ENCODE peak calls at places on chromosomes 4 and X, in seven cellular contexts. G, Z, L, R, N, M and S are unnamed samples.

GRCh38 chrX:71953946-71954345 is 43.3 kb downstream of the NHSL2 start:
- DNase-seq in N (no peak), G (no peak), Z (no peak), M (no peak), L (no peak), R (no peak), S (no peak)

GRCh38 chr4:40057540-40058091 is 966 bp downstream of the N4BP2 start:
- DNase-seq in Z (peak), N (peak), G (peak), R (peak), L (peak), M (peak), S (peak)

GRCh38 chr4:24888475-24888874 is 24.4 kb downstream of the CCDC149 start:
- DNase-seq in N (no peak), Z (no peak), R (no peak), L (no peak), G (no peak), M (no peak), S (no peak)

GRCh38 chr4:155818639-155819038 is 47.4 kb downstream of the ASIC5 start:
- DNase-seq in R (no peak), Z (no peak), M (no peak), N (no peak), G (no peak), L (no peak), S (no peak)

GRCh38 chr4:185196437-185196836 is 7.4 kb downstream of the CFAP97 start:
- DNase-seq in Z (no peak), N (no peak), M (no peak), L (no peak), R (no peak), G (no peak), S (no peak)

GRCh38 chrX:1584237-1585011 is 7.0 kb upstream of the AKAP17A start:
- DNase-seq in G (no peak), L (no peak), Z (no peak), R (no peak), M (no peak), N (no peak), S (peak)

GRCh38 chr4:151324449-151325319 is 721 bp downstream of the SH3D19 start:
- DNase-seq in M (peak), L (no peak), N (peak), G (peak), Z (peak), R (peak), S (no peak)

GRCh38 chr4:91064157-91064853 is 937.1 kb downstream of the CCSER1 start:
- DNase-seq in N (no peak), M (peak), G (no peak), R (peak), L (no peak), Z (no peak), S (no peak)

GRCh38 chr4:154065368-154065767 is 276.5 kb upstream of the SFRP2 start:
- DNase-seq in G (no peak), M (no peak), R (no peak), L (no peak), N (no peak), Z (no peak), S (no peak)